ENCODE peak calls at places on chromosomes 4 and X, in eight cellular contexts. F, W, L, G, B, Q, T and C are unnamed samples.
A peak's percentile ranks its signal among the peaks of the same experiment; 100 is the strongest.

GRCh38 chr4:185782523-185782922 is 29.5 kb downstream of the SORBS2 start:
- DNase-seq in F (no peak), W (no peak), L (no peak), G (no peak), B (no peak), Q (no peak), T (no peak), C (no peak)

GRCh38 chr4:81164623-81165416 is 50.2 kb downstream of the PRKG2 start:
- DNase-seq in F (peak; percentile 92), W (no peak), L (no peak), G (no peak), B (no peak), Q (peak; percentile 39), T (no peak), C (no peak)

GRCh38 chr4:138897818-138898226 is 117.8 kb upstream of the NOCT start:
- DNase-seq in F (no peak), W (no peak), L (no peak), G (no peak), B (no peak), Q (no peak), T (no peak), C (no peak)

GRCh38 chr4:54165438-54165837 is 63.7 kb upstream of the PDGFRA start:
- DNase-seq in F (peak; percentile 36), W (no peak), L (no peak), G (no peak), B (no peak), Q (no peak), T (no peak), C (no peak)

GRCh38 chr4:36426741-36427140 is 145.3 kb downstream of the DTHD1 start:
- DNase-seq in F (no peak), W (no peak), L (no peak), G (no peak), B (no peak), Q (no peak), T (no peak), C (no peak)

GRCh38 chrX:41116948-41117347 is 31.7 kb downstream of the USP9X start:
- DNase-seq in F (no peak), W (no peak), L (no peak), G (no peak), B (no peak), Q (no peak), T (no peak), C (no peak)

GRCh38 chr4:95215991-95216605 is 332.7 kb downstream of the UNC5C start:
- DNase-seq in F (no peak), W (no peak), L (no peak), G (no peak), B (no peak), Q (no peak), T (no peak), C (no peak)

GRCh38 chr4:3476936-3477749 is 14.0 kb downstream of the DOK7 start:
- DNase-seq in F (no peak), W (no peak), L (no peak), G (no peak), B (no peak), Q (no peak), T (no peak), C (peak; percentile 47)

GRCh38 chr4:41334182-41334581 is 77.5 kb downstream of the UCHL1 start:
- DNase-seq in F (no peak), W (no peak), L (no peak), G (no peak), B (no peak), Q (no peak), T (no peak), C (no peak)

GRCh38 chr4:27775156-27775555 is 914.5 kb downstream of the STIM2 start:
- DNase-seq in F (no peak), W (no peak), L (no peak), G (no peak), B (no peak), Q (no peak), T (no peak), C (no peak)

GRCh38 chrX:97027384-97027922 is 143.7 kb downstream of the RPA4 start:
- DNase-seq in F (no peak), W (no peak), L (no peak), G (peak; percentile 16), B (no peak), Q (no peak), T (no peak), C (no peak)

GRCh38 chr4:78250500-78250899 is 193.4 kb downstream of the FRAS1 start:
- DNase-seq in F (no peak), W (no peak), L (no peak), G (no peak), B (no peak), Q (no peak), T (no peak), C (no peak)

GRCh38 chrX:3326721-3327120 is 19.7 kb downstream of the MXRA5 start:
- DNase-seq in F (no peak), W (no peak), L (no peak), G (no peak), B (no peak), Q (no peak), T (no peak), C (no peak)

GRCh38 chr4:56612282-56612681 is 68.8 kb downstream of the HOPX start:
- DNase-seq in F (no peak), W (no peak), L (no peak), G (no peak), B (no peak), Q (no peak), T (no peak), C (no peak)

GRCh38 chr4:148397006-148397673 is 45.1 kb downstream of the NR3C2 start:
- DNase-seq in F (no peak), W (no peak), L (no peak), G (no peak), B (no peak), Q (no peak), T (no peak), C (peak; percentile 46)

DNA sequence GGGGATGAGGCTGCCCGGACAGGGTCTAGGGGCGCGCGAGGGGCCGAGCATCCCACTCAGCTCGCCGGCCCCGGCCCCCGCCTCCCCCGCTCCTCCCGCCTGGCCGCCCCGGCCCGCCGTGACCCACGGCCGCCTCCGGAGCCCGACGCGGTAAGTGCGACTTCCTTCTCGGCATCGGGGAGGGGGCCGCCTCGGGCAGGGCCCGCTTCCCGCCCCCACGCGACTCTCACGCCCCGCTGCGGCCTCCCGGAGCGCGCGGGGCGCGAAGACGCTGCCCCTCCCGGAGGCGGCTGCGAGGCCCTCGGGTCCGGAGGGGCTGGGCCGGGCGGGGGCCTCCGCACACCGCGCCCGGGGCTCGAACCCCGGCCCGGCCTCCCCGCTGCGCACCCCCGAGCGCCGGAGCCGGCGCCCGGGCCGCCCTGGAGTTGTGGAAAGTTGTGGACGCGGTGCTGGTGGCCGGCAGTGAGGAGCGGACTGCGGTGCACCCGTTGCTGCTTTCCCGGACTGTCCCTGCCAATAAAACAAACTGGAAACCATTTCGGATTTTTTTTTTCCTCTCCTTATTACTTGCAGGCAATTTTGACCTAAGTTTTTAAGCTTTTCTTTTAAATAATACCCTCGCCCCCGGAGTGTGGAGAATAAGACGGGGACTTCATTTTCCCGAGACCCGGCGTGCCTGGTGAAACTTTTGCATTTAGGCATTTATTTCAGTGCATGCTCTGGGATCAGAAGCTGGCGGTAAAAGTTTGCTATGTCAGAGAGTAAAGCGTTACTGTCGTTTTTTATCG is 12.9 kb upstream of the TMEM156 start:
- DNase-seq in F (no peak), W (no peak), L (no peak), G (no peak), B (peak; percentile 32), Q (no peak), T (peak; percentile 72), C (peak; percentile 25)
- H3K4me3 ChIP-seq in F (peak overlapping the region; percentile 66), W (peak overlapping the region; percentile 94), L (peak overlapping the region; percentile 92), G (peak overlapping the region; percentile 53), B (peak overlapping the region; percentile 70), Q (peak overlapping the region; percentile 99), T (peak overlapping the region; percentile 98), C (peak overlapping the region; percentile 58)

GRCh38 chr4:158787718-158788441 is 19.1 kb downstream of the FNIP2 start:
- DNase-seq in F (no peak), W (no peak), L (no peak), G (no peak), B (no peak), Q (no peak), T (no peak), C (no peak)
- H3K4me1 ChIP-seq in F (peaks cover 6% of the 10 kb centered on the region), W (peaks cover 69% of the 10 kb centered on the region), L (peaks cover 85% of the 10 kb centered on the region), G (no peaks in the 10 kb centered on the region), B (peaks cover 91% of the 10 kb centered on the region), Q (peaks cover 13% of the 10 kb centered on the region), T (peaks cover 72% of the 10 kb centered on the region), C (peaks cover 37% of the 10 kb centered on the region)

GRCh38 chrX:48901069-48901468 is 3.3 kb downstream of the PQBP1 start:
- DNase-seq in F (no peak), W (no peak), L (no peak), G (no peak), B (no peak), Q (no peak), T (peak; percentile 46), C (no peak)
- H3K4me3 ChIP-seq in F (no peak overlapping the region), W (no peak overlapping the region), L (no peak overlapping the region), G (no peak overlapping the region), B (no peak overlapping the region), Q (no peak overlapping the region), T (no peak overlapping the region), C (no peak overlapping the region)

DNA sequence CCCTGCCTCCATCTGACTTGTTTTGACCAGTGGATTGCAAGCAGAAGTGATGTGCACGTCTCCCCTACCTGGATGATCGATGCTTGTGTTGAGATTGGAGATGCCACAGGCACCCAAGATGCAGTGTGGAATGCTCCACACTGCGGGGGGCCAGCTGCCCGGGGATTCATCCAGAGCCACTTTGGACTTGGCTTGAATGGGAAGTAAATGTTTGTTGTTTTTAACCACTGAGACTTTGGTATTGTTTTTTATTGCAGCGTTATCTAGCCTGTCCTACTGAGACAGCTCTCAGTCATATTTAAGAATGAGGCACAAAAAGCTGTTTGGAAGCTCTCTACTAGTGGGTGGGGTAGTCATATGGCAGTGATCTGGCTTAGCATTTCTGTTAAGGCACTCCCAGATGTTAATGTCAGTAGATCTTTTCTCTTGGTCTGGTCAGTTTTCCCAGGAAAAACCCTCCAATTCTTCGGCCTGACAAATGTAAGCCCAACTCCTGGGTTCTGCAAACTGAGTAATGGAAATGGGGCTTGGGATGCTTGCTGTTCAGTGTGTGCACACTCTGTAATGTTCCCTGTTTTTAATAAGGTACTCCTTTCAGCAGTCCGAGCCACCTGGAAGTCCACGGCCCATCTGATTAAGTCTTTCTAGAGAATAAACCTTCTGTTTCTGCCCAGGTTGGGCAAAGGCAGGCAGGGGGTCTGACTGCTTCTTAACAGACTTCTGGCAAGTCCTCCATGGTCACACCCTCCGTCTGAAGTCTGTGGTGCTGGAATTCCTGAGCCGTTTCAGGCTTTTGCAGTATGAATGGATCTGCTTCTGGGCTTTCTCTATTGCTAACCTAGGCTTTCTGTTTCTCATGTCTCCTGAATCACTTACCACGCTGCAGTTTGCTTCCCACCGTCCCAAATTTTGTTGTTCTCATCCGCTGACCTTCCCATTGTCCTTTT is 74.8 kb downstream of the WWC2 start:
- DNase-seq in F (no peak), W (no peak), L (no peak), G (no peak), B (no peak), Q (no peak), T (no peak), C (no peak)
- H3K4me1 ChIP-seq in F (peaks cover 8% of the 10 kb centered on the region), W (peaks cover 40% of the 10 kb centered on the region), L (peaks cover 52% of the 10 kb centered on the region), G (peaks cover 4% of the 10 kb centered on the region), B (peaks cover 64% of the 10 kb centered on the region), Q (peaks cover 35% of the 10 kb centered on the region), T (peaks cover 75% of the 10 kb centered on the region), C (peaks cover 4% of the 10 kb centered on the region)

GRCh38 chrX:37779857-37780256 is at the start of gene CYBB:
- DNase-seq in F (no peak), W (no peak), L (no peak), G (no peak), B (no peak), Q (no peak), T (no peak), C (no peak)
- H3K4me3 ChIP-seq in F (no peak within 1 kb of the TSS), W (peak within 1 kb of the TSS; percentile 21), L (no peak within 1 kb of the TSS), G (no peak within 1 kb of the TSS), B (no peak within 1 kb of the TSS), Q (no peak within 1 kb of the TSS), T (peak within 1 kb of the TSS; percentile 5), C (no peak within 1 kb of the TSS)